ENCODE peak calls at places on chromosome 7, in ten cellular contexts. M is CD8-positive, alpha-beta T cell; J is ovary; D is small intestine; H is PC-9; A is IMR-90; I is transverse colon; F is GM06990; C is hepatocyte; S is testis. Y is an unnamed sample. For H3K27me3, the result is how much of the 10 kb centered on the place peaks cover.

GRCh38 chr7:114825423-114825951 is 96.4 kb upstream of the MDFIC start:
- DNase-seq in M (no peak), J (no peak), D (no peak), H (no peak), A (no peak), I (no peak), F (no peak), C (no peak), S (no peak), Y (no peak)

GRCh38 chr7:266851-267840 is 22.8 kb upstream of the FOXL3 start:
- DNase-seq in M (no peak), J (no peak), D (no peak), H (no peak), A (no peak), I (peak), F (no peak), C (peak), S (no peak), Y (no peak)

GRCh38 chr7:40810274-40810673 is 675.5 kb downstream of the SUGCT start:
- DNase-seq in M (no peak), J (no peak), D (no peak), H (no peak), A (no peak), I (no peak), F (no peak), C (no peak), S (no peak), Y (no peak)

GRCh38 chr7:69213882-69214281 is 384.4 kb upstream of the AUTS2 start:
- DNase-seq in M (no peak), J (no peak), D (no peak), H (peak), A (no peak), I (no peak), F (no peak), C (no peak), S (no peak), Y (no peak)

GRCh38 chr7:47008461-47008860 is 573.5 kb downstream of the TNS3 start:
- DNase-seq in M (no peak), J (no peak), D (no peak), H (no peak), A (peak), I (no peak), F (no peak), C (no peak), S (no peak), Y (no peak)

GRCh38 chr7:144768633-144769032 is 67.2 kb downstream of the TPK1 start:
- DNase-seq in M (no peak), J (no peak), D (no peak), H (no peak), A (no peak), I (no peak), F (no peak), C (no peak), S (no peak), Y (no peak)

GRCh38 chr7:99252166-99252895 is 20.3 kb upstream of the MYH16 start:
- DNase-seq in M (no peak), J (no peak), D (no peak), H (no peak), A (no peak), I (no peak), F (no peak), C (no peak), S (no peak), Y (no peak)

GRCh38 chr7:107879400-107880035 is 11.5 kb upstream of the DLD start:
- DNase-seq in M (no peak), J (no peak), D (peak), H (peak), A (peak), I (peak), F (no peak), C (peak), S (peak), Y (peak)

GRCh38 chr7:3427957-3428356 is 126.9 kb downstream of the SDK1 start:
- DNase-seq in M (no peak), J (no peak), D (no peak), H (no peak), A (no peak), I (no peak), F (no peak), C (no peak), S (peak), Y (no peak)

GRCh38 chr7:5696346-5697100 is 84.9 kb downstream of the RNF216 start:
- DNase-seq in M (no peak), J (no peak), D (no peak), H (no peak), A (no peak), I (no peak), F (no peak), C (no peak), S (no peak), Y (no peak)

GRCh38 chr7:1715331-1715625 is 45.2 kb downstream of the ELFN1 start:
- DNase-seq in M (no peak), J (no peak), D (no peak), H (no peak), A (no peak), I (no peak), F (no peak), C (no peak), S (no peak), Y (no peak)

GRCh38 chr7:56033671-56034432 is 17.4 kb downstream of the PSPH start:
- DNase-seq in M (peak), J (peak), D (peak), H (peak), A (peak), I (peak), F (peak), C (peak), S (peak), Y (peak)

GRCh38 chr7:66557214-66558200 is 71.2 kb upstream of the KCTD7 start:
- DNase-seq in M (peak), J (peak), D (peak), H (no peak), A (peak), I (peak), F (peak), C (peak), S (peak), Y (no peak)

GRCh38 chr7:142487124-142487523 is 229.3 kb upstream of the PRSS58 start:
- DNase-seq in M (no peak), J (no peak), D (no peak), H (no peak), A (no peak), I (no peak), F (no peak), C (no peak), S (no peak), Y (no peak)

GRCh38 chr7:47361746-47362215 is 220.1 kb downstream of the TNS3 start:
- DNase-seq in M (no peak), J (no peak), D (no peak), H (peak), A (peak), I (peak), F (peak), C (no peak), S (no peak), Y (peak)

GRCh38 chr7:30564243-30564892 is 30.3 kb upstream of the GARS1 start:
- DNase-seq in M (peak), J (peak), D (peak), H (peak), A (peak), I (peak), F (peak), C (peak), S (peak), Y (no peak)

GRCh38 chr7:152313879-152314604 is 121.8 kb downstream of the KMT2C start:
- DNase-seq in M (no peak), J (no peak), D (peak), H (peak), A (peak), I (no peak), F (no peak), C (peak), S (no peak), Y (peak)

GRCh38 chr7:14748461-14748860 is 154.1 kb downstream of the DGKB start:
- DNase-seq in M (no peak), J (no peak), D (no peak), H (no peak), A (peak), I (no peak), F (no peak), C (no peak), S (no peak), Y (peak)

GRCh38 chr7:77542399-77542798 is 5.3 kb downstream of the PTPN12 start:
- DNase-seq in M (no peak), J (no peak), D (no peak), H (peak), A (peak), I (no peak), F (no peak), C (no peak), S (no peak), Y (no peak)

GRCh38 chr7:1692500-1693418 is 22.7 kb downstream of the ELFN1 start:
- DNase-seq in M (no peak), J (no peak), D (no peak), H (no peak), A (no peak), I (no peak), F (no peak), C (no peak), S (peak), Y (no peak)

DNA sequence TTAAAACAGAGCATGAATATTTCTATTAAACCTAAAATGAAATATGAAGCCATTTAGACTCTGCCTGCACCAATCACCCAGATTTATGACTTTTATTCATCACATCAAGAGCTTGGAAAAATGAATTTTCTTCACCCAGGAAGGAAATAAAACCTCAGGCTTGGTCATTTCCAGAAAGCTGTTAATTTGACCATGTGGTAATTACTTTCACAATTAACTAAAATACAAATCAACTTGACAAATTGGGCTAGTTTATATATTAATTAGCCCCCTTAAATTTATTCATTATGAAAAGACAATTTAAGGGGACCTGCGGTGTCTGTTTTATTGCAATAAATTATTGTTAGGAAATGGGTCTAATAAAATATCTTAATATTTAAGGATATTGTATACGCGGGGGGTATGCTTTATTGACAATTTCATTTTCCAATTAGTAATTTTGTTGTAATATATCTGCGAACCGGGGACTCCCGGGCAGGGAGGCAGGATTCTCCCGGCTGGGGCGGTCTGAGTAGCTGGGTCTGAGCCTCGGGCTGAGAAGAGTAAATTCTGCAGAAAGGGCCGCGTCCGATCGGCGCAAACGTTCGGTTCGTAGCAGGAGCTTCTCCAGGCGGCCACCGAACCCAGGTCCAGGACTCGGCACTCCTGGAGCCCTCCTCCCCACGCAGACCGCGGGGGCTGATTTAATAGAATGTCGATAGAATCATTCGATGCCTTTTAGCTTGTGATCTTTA is 9.4 kb upstream of the MNX1 start:
- DNase-seq in M (no peak), J (no peak), D (no peak), H (no peak), A (no peak), I (no peak), F (no peak), C (peak), S (no peak), Y (no peak)
- H3K27me3 ChIP-seq in M (under half), J (under half), D (half or more), H (under half), A (half or more), I (half or more), F (under half), C (half or more), S (under half), Y (half or more)

DNA sequence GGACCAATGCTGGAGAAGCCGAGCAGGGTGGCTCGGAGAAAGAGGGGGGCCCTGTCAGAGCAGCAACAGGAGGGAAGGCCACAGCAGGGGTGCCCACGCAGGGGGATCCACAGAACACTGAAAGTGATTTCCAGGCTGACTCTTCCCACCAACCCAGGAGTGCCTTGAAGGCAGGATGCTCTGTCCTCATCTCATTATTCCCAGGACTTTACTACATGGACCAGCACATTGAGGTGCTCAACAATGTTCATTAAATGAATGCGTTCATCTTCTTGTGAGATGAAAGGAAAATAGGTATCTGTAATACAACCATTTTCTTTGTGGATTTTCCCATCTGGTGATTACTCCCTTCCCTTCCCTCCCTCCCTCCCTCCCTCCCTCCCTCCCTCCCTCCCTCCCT is 71.0 kb downstream of the COL26A1 start:
- DNase-seq in M (no peak), J (no peak), D (no peak), H (no peak), A (no peak), I (no peak), F (no peak), C (no peak), S (no peak), Y (no peak)
- H3K27me3 ChIP-seq in M (under half), J (under half), D (under half), H (half or more), A (under half), I (under half), F (under half), C (under half), S (under half), Y (under half)

DNA sequence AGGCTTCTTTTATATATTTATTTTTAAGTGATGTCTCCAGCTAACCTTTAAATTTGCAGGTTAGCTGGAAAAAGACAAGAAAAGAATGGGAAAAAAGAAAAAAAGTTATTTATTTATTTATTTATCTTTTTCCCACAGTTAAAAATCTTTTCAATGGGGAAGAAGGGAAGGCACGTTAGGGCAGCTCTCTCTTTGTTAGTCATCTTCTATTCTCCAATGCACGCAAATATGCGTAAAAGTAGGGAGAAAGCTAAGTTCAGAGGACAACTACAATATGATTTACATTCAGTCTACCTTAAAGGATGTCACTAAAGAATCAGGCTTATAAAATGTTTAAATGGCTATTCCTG is 276 bp upstream of the GPR85 start:
- DNase-seq in M (no peak), J (no peak), D (no peak), H (no peak), A (no peak), I (no peak), F (no peak), C (no peak), S (no peak), Y (no peak)
- H3K27me3 ChIP-seq in M (under half), J (under half), D (under half), H (under half), A (under half), I (under half), F (under half), C (under half), S (under half), Y (under half)

GRCh38 chr7:28666144-28666543 is 253.8 kb downstream of the CREB5 start:
- DNase-seq in M (no peak), J (no peak), D (no peak), H (peak), A (peak), I (no peak), F (no peak), C (no peak), S (no peak), Y (peak)
- H3K27me3 ChIP-seq in M (under half), J (under half), D (under half), H (under half), A (under half), I (under half), F (under half), C (under half), S (under half), Y (under half)

GRCh38 chr7:26393855-26394254 is 102.2 kb downstream of the SNX10 start:
- DNase-seq in M (no peak), J (no peak), D (no peak), H (peak), A (no peak), I (no peak), F (no peak), C (no peak), S (no peak), Y (no peak)

GRCh38 chr7:26388256-26388655 is 96.6 kb downstream of the SNX10 start:
- DNase-seq in M (no peak), J (no peak), D (no peak), H (no peak), A (no peak), I (no peak), F (no peak), C (no peak), S (no peak), Y (no peak)

GRCh38 chr7:26385240-26385639 is 93.6 kb downstream of the SNX10 start:
- DNase-seq in M (no peak), J (no peak), D (no peak), H (no peak), A (no peak), I (no peak), F (no peak), C (no peak), S (no peak), Y (no peak)

DNA sequence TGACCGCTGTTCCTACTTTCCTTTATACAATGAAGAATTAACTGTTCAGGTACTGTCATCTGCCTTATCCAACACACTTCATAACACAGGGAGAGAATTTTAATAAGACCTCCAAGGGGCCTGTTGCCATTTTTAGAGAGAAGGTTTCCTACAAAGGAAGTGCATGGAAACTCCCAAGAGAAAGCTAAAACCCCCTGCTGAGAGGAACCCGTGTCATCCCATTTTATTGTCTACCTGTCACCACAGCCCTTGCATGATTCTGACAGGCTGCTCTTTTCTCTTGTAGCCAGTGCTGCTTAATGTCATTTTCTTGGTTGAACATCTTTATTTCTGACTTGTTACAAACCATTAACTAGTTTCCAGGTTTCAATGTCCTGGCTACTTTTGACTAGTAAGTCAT is 98.4 kb downstream of the SNX10 start:
- DNase-seq in M (no peak), J (no peak), D (no peak), H (no peak), A (no peak), I (no peak), F (no peak), C (no peak), S (no peak), Y (no peak)
- H3K27me3 ChIP-seq in M (under half), J (under half), D (under half), H (under half), A (under half), I (under half), F (under half), C (under half), S (under half), Y (half or more)